ENCODE peak calls at places on chromosomes 7 and 10, in five cellular contexts. T is H9, G is neuronal stem cell, Y is H1, P is mesenchymal stem cell. U is an unnamed sample. For H3K79me1, the result is how much of the 10 kb centered on the place peaks cover.

GRCh38 chr10:45514283-45515270 is 140.6 kb downstream of the ALOX5 start:
- DNase-seq in T (no peak), G (no peak), Y (no peak), P (peak), U (no peak)

GRCh38 chr7:105589221-105590077 is 8.2 kb upstream of the EFCAB10 start:
- DNase-seq in T (peak), G (peak), Y (no peak), P (peak), U (peak)

GRCh38 chr10:78332013-78332412 is 298.4 kb downstream of the RPS24 start:
- DNase-seq in T (no peak), G (no peak), Y (peak), P (no peak), U (no peak)

GRCh38 chr10:44864042-44864436 is 47.1 kb upstream of the TMEM72 start:
- DNase-seq in T (peak), G (peak), Y (peak), P (peak), U (peak)

GRCh38 chr10:81873932-81874816 is 820 bp upstream of the NRG3 start:
- DNase-seq in T (peak), G (peak), Y (peak), P (peak), U (no peak)

GRCh38 chr7:155974186-155974897 is 162.1 kb upstream of the SHH start:
- DNase-seq in T (peak), G (no peak), Y (no peak), P (no peak), U (no peak)

GRCh38 chr7:130486114-130486962 is 5.5 kb upstream of the MEST start:
- DNase-seq in T (peak), G (peak), Y (peak), P (no peak), U (peak)

GRCh38 chr7:80659120-80660055 is 20.9 kb downstream of the CD36 start:
- DNase-seq in T (no peak), G (no peak), Y (no peak), P (peak), U (no peak)

GRCh38 chr7:116290740-116291139 is 80.4 kb downstream of the TES start:
- DNase-seq in T (peak), G (no peak), Y (no peak), P (no peak), U (no peak)

GRCh38 chr7:145016068-145016467 is 180.2 kb upstream of the TPK1 start:
- DNase-seq in T (peak), G (no peak), Y (no peak), P (no peak), U (no peak)

GRCh38 chr10:22086730-22087364 is 83.3 kb upstream of the DNAJC1 start:
- DNase-seq in T (peak), G (no peak), Y (no peak), P (peak), U (peak)

GRCh38 chr7:115340828-115341227 is 418.9 kb downstream of the MDFIC start:
- DNase-seq in T (no peak), G (no peak), Y (no peak), P (peak), U (no peak)

GRCh38 chr10:86579883-86580548 is 58.4 kb upstream of the WAPL start:
- DNase-seq in T (no peak), G (no peak), Y (no peak), P (no peak), U (no peak)

GRCh38 chr7:54985405-54986360 is 33.1 kb upstream of the EGFR start:
- DNase-seq in T (no peak), G (no peak), Y (no peak), P (peak), U (peak)

GRCh38 chr7:22589641-22590141 is 89.7 kb upstream of the STEAP1B start:
- DNase-seq in T (no peak), G (peak), Y (peak), P (peak), U (no peak)

GRCh38 chr7:55794527-55794926 is 68.0 kb downstream of the SEPTIN14 start:
- DNase-seq in T (no peak), G (no peak), Y (no peak), P (no peak), U (peak)

GRCh38 chr10:60035984-60036383 is 129.6 kb upstream of the CCDC6 start:
- DNase-seq in T (no peak), G (no peak), Y (no peak), P (no peak), U (no peak)

GRCh38 chr7:80240265-80241025 is 105.8 kb downstream of the GNAI1 start:
- DNase-seq in T (no peak), G (no peak), Y (no peak), P (peak), U (no peak)

GRCh38 chr7:108211382-108212201 is 81.4 kb upstream of the LAMB4 start:
- DNase-seq in T (peak), G (no peak), Y (no peak), P (peak), U (no peak)

GRCh38 chr7:110076194-110076593 is 1014.7 kb upstream of the LRRN3 start:
- DNase-seq in T (no peak), G (no peak), Y (no peak), P (no peak), U (no peak)

GRCh38 chr7:2405601-2406345 is 2.4 kb downstream of the CHST12 start:
- DNase-seq in T (no peak), G (no peak), Y (no peak), P (no peak), U (no peak)

GRCh38 chr10:97499561-97500296 is 1.0 kb downstream of the UBTD1 start:
- DNase-seq in T (no peak), G (no peak), Y (no peak), P (peak), U (peak)

GRCh38 chr7:127986581-127987461 is 44.4 kb downstream of the LRRC4 start:
- DNase-seq in T (no peak), G (no peak), Y (no peak), P (no peak), U (no peak)

GRCh38 chr7:117837841-117838240 is 35.4 kb downstream of the CTTNBP2 start:
- DNase-seq in T (no peak), G (no peak), Y (no peak), P (no peak), U (peak)

GRCh38 chr7:75716992-75717626 is 21.6 kb downstream of the HIP1 start:
- DNase-seq in T (no peak), G (no peak), Y (no peak), P (peak), U (peak)

GRCh38 chr7:157002819-157003421 is 7.5 kb downstream of the MNX1 start:
- DNase-seq in T (peak), G (no peak), Y (peak), P (no peak), U (no peak)

GRCh38 chr10:7233259-7233991 is 177.4 kb downstream of the SFMBT2 start:
- DNase-seq in T (no peak), G (no peak), Y (no peak), P (peak), U (peak)

GRCh38 chr10:79090134-79090803 is 21.5 kb downstream of the ZMIZ1 start:
- DNase-seq in T (no peak), G (no peak), Y (no peak), P (no peak), U (no peak)

GRCh38 chr7:26200113-26200443 is 468 bp downstream of the HNRNPA2B1 start:
- DNase-seq in T (peak), G (peak), Y (peak), P (no peak), U (peak)

GRCh38 chr10:63376560-63377304 is 89.0 kb downstream of the JMJD1C start:
- DNase-seq in T (no peak), G (no peak), Y (no peak), P (peak), U (peak)

GRCh38 chr10:133045556-133046483 is 41.9 kb upstream of the ADGRA1 start:
- DNase-seq in T (no peak), G (no peak), Y (no peak), P (no peak), U (no peak)

GRCh38 chr10:72320676-72321247 is 34.0 kb downstream of the DNAJB12 start:
- DNase-seq in T (peak), G (no peak), Y (peak), P (peak), U (peak)

GRCh38 chr10:102813734-102814455 is 23.3 kb downstream of the CYP17A1 start:
- DNase-seq in T (no peak), G (no peak), Y (no peak), P (no peak), U (peak)

GRCh38 chr7:2978403-2978802 is 65.3 kb downstream of the CARD11 start:
- DNase-seq in T (peak), G (no peak), Y (peak), P (no peak), U (no peak)

GRCh38 chr10:119377905-119378736 is 164.4 kb downstream of the RGS10 start:
- DNase-seq in T (no peak), G (no peak), Y (no peak), P (no peak), U (no peak)

GRCh38 chr10:119378737-119379067 is 163.8 kb downstream of the RGS10 start:
- DNase-seq in T (no peak), G (no peak), Y (no peak), P (no peak), U (no peak)

GRCh38 chr10:119377431-119377830 is 165.1 kb downstream of the RGS10 start:
- DNase-seq in T (no peak), G (no peak), Y (no peak), P (no peak), U (no peak)

GRCh38 chr10:119383174-119383856 is 159.2 kb downstream of the RGS10 start:
- DNase-seq in T (no peak), G (no peak), Y (no peak), P (peak), U (no peak)

DNA sequence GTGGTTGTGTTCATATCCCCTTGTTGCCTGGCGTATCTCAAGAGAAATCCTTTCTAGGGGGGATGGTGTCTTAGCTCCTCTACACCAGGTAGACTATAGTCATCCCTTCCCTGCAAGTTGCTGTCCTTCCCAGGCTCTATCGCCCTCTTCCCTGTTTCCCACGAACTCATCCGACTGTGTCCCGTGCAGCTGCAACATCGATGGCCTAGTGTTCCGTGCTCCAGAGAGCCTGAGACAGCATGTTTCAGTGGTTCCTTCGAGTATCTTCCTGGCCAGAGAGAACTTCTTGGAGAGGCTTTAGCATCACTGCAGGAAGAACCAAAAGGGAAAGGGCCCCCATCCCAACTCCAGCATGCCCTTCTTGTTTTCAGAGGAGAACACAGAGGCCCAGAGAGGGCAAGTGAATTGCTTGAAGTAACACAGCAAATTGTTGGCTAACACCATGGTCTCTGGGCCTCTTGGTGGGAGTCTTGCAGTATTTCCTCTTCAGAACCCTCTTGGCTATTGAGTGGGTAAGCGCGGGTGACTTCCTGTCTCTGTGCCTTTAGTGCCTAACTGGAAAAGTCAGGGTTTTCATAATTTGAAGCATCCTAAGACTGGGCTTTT is 162.9 kb downstream of the RGS10 start:
- DNase-seq in T (no peak), G (no peak), Y (no peak), P (no peak), U (no peak)
- H3K79me1 ChIP-seq in T (under half), G (under half), Y (under half), P (under half), U (under half)

DNA sequence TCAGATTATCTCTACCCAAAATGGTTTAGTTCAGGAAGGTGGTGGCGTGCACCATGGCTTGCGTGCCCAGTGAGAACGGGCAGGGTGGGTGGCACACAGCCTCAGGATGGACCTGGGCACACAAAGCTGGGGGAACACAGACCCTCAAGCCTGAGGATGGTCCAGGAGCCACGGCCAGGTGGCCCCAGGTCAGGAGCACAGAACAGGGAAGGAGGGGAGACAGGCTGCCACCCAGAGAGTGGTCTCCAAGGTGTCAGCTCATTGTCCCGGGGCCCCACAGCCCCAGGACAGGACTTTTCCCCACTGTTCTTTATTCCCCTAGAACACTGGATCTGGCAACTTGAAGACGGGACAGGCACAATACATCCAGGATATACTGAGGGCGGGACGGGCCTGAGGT is 75.6 kb upstream of the MGMT start:
- DNase-seq in T (no peak), G (no peak), Y (no peak), P (no peak), U (no peak)
- H2BK12ac ChIP-seq in T (no peak), G (no peak), Y (no peak), P (no peak), U (no peak)

GRCh38 chr7:5553298-5553877 is 129.8 kb upstream of the TNRC18 start:
- DNase-seq in T (no peak), G (no peak), Y (no peak), P (no peak), U (peak)

GRCh38 chr7:5550831-5551230 is 127.2 kb upstream of the TNRC18 start:
- DNase-seq in T (no peak), G (no peak), Y (no peak), P (no peak), U (peak)

GRCh38 chr7:5557920-5558401 is 134.3 kb upstream of the TNRC18 start:
- DNase-seq in T (no peak), G (no peak), Y (no peak), P (peak), U (peak)

GRCh38 chr7:5552123-5552522 is 128.5 kb upstream of the TNRC18 start:
- DNase-seq in T (no peak), G (no peak), Y (no peak), P (no peak), U (peak)

DNA sequence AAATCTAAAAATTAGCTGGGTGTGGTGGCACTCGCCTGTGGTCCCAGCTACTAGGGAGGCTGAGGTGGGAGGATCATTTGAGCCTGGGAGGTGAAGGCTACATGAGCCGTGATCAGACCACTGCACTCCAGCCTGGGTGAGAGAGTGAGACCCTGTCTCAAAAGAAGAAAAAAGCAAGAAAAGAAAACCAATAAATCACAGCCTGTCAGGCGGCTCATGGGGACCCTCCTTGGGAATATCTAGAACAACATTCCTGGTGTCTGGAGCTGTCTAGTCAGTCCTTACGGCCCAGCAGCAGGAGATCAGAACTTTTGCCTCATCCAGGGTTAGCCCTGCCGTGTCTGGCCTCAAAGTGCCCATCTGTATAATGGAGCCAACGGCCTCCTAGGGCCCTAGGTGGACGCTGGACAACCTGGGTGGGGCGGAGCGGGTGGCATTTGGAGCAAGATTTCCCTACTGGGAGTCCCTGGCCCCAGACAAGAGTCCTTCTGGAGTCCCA is 130.7 kb upstream of the TNRC18 start:
- DNase-seq in T (no peak), G (no peak), Y (no peak), P (peak), U (peak)
- H3K4ac ChIP-seq in T (no peak), G (no peak), Y (peak), P (peak), U (peak)

GRCh38 chr10:125127986-125128385 is 32.4 kb downstream of the CTBP2 start:
- DNase-seq in T (no peak), G (no peak), Y (no peak), P (no peak), U (no peak)

GRCh38 chr10:125130260-125130659 is 30.1 kb downstream of the CTBP2 start:
- DNase-seq in T (no peak), G (no peak), Y (no peak), P (no peak), U (no peak)

GRCh38 chr10:125130886-125131285 is 29.5 kb downstream of the CTBP2 start:
- DNase-seq in T (no peak), G (no peak), Y (no peak), P (no peak), U (no peak)

GRCh38 chr10:125128397-125129075 is 31.8 kb downstream of the CTBP2 start:
- DNase-seq in T (no peak), G (no peak), Y (no peak), P (no peak), U (no peak)

GRCh38 chr10:125129076-125129458 is 31.3 kb downstream of the CTBP2 start:
- DNase-seq in T (no peak), G (no peak), Y (no peak), P (no peak), U (no peak)
- H3K79me1 ChIP-seq in T (under half), G (under half), Y (under half), P (under half), U (under half)